ENCODE peak calls at places on chromosomes 1 and 21, in four cellular contexts. N is IMR-90, S is K562, F is GM12878. D is an unnamed sample.

GRCh38 chr1:89190017-89190416 is 8.7 kb downstream of the GBP4 start:
- DNase-seq in N (no peak), S (no peak), F (no peak), D (no peak)

GRCh38 chr1:3063379-3064295 is 5.4 kb upstream of the PRDM16 start:
- DNase-seq in N (no peak), S (no peak), F (no peak), D (no peak)

GRCh38 chr1:246113555-246114095 is 393.5 kb downstream of the SMYD3 start:
- DNase-seq in N (peak), S (peak), F (no peak), D (no peak)

GRCh38 chr1:31299365-31299764 is 2.5 kb downstream of the ZCCHC17 start:
- DNase-seq in N (peak), S (no peak), F (no peak), D (no peak)

GRCh38 chr1:225461533-225462428 is 33.9 kb upstream of the LBR start:
- DNase-seq in N (no peak), S (no peak), F (no peak), D (no peak)

GRCh38 chr21:40416572-40416971 is 430.4 kb downstream of the DSCAM start:
- DNase-seq in N (no peak), S (no peak), F (no peak), D (no peak)

GRCh38 chr1:145927073-145927886 is at the start of gene RBM8A:
- DNase-seq in N (peak), S (peak), F (peak), D (peak)

GRCh38 chr21:38356898-38357297 is 100.1 kb downstream of the KCNJ15 start:
- DNase-seq in N (no peak), S (no peak), F (no peak), D (no peak)

GRCh38 chr1:64986903-64987871 is 20.8 kb upstream of the JAK1 start:
- DNase-seq in N (peak), S (no peak), F (peak), D (peak)

GRCh38 chr1:63599799-63600198 is 6.6 kb downstream of the PGM1 start:
- DNase-seq in N (no peak), S (no peak), F (no peak), D (no peak)

GRCh38 chr21:40179167-40179566 is 311.9 kb downstream of the PCP4 start:
- DNase-seq in N (no peak), S (no peak), F (no peak), D (no peak)

GRCh38 chr1:15994590-15995351 is 9.3 kb upstream of the SRARP start:
- DNase-seq in N (peak), S (peak), F (no peak), D (peak)

GRCh38 chr1:91731815-91732214 is 154.1 kb downstream of the TGFBR3 start:
- DNase-seq in N (peak), S (no peak), F (no peak), D (no peak)

GRCh38 chr1:2607681-2608041 is 21.1 kb downstream of the PRXL2B start:
- DNase-seq in N (no peak), S (no peak), F (no peak), D (no peak)

GRCh38 chr1:195604287-195604686 is 1004.0 kb downstream of the KCNT2 start:
- DNase-seq in N (peak), S (no peak), F (no peak), D (no peak)

GRCh38 chr1:20660363-20661234 is 570 bp downstream of the DDOST start:
- DNase-seq in N (no peak), S (no peak), F (no peak), D (no peak)

GRCh38 chr1:21775542-21775899 is 7.4 kb downstream of the USP48 start:
- DNase-seq in N (no peak), S (no peak), F (no peak), D (no peak)

GRCh38 chr1:108758782-108759181 is 12.3 kb downstream of the STXBP3 start:
- DNase-seq in N (no peak), S (no peak), F (no peak), D (no peak)

GRCh38 chr1:221813887-221814286 is 72.0 kb upstream of the DUSP10 start:
- DNase-seq in N (no peak), S (no peak), F (no peak), D (no peak)

GRCh38 chr1:47915677-47916353 is 81.4 kb downstream of the TRABD2B start:
- DNase-seq in N (no peak), S (no peak), F (no peak), D (no peak)

GRCh38 chr1:108041360-108042143 is 76.6 kb upstream of the VAV3 start:
- DNase-seq in N (no peak), S (no peak), F (no peak), D (no peak)

GRCh38 chr1:230498704-230499103 is 72.6 kb upstream of the PGBD5 start:
- DNase-seq in N (no peak), S (no peak), F (no peak), D (no peak)

GRCh38 chr1:22132517-22133235 is 10.2 kb downstream of the WNT4 start:
- DNase-seq in N (peak), S (no peak), F (no peak), D (peak)

GRCh38 chr1:186325239-186325638 is 49.8 kb downstream of the TPR start:
- DNase-seq in N (peak), S (peak), F (no peak), D (peak)

GRCh38 chr1:116164056-116164889 is 53.1 kb downstream of the MAB21L3 start:
- DNase-seq in N (no peak), S (no peak), F (no peak), D (no peak)

GRCh38 chr1:62218603-62219002 is 24.0 kb downstream of the L1TD1 start:
- DNase-seq in N (no peak), S (no peak), F (no peak), D (no peak)

GRCh38 chr1:210233216-210233494 is 559 bp downstream of the SERTAD4 start:
- DNase-seq in N (no peak), S (no peak), F (no peak), D (no peak)

GRCh38 chr1:66370462-66370907 is 163.5 kb upstream of the SGIP1 start:
- DNase-seq in N (no peak), S (no peak), F (no peak), D (no peak)

GRCh38 chr1:225442156-225442555 is 14.3 kb upstream of the LBR start:
- DNase-seq in N (no peak), S (no peak), F (no peak), D (no peak)

GRCh38 chr1:9473032-9473792 is 66.1 kb upstream of the SLC25A33 start:
- DNase-seq in N (peak), S (peak), F (no peak), D (peak)

GRCh38 chr21:37571442-37571841 is 204.9 kb downstream of the DYRK1A start:
- DNase-seq in N (no peak), S (no peak), F (no peak), D (no peak)

GRCh38 chr21:37983336-37984095 is 67.3 kb upstream of the KCNJ6 start:
- DNase-seq in N (no peak), S (no peak), F (no peak), D (peak)

GRCh38 chr1:165580931-165581871 is 37.4 kb downstream of the LRRC52 start:
- DNase-seq in N (peak), S (no peak), F (no peak), D (no peak)

GRCh38 chr1:149927056-149927534 is 508 bp downstream of the SF3B4 start:
- DNase-seq in N (peak), S (no peak), F (no peak), D (no peak)

GRCh38 chr1:243256590-243256989 is 749 bp downstream of the SDCCAG8 start:
- DNase-seq in N (no peak), S (no peak), F (no peak), D (no peak)

GRCh38 chr1:243254927-243255790 is at the start of gene CEP170:
- DNase-seq in N (peak), S (peak), F (peak), D (peak)

GRCh38 chr1:243254233-243254926 is 701 bp downstream of the CEP170 start:
- DNase-seq in N (peak), S (peak), F (no peak), D (peak)

GRCh38 chr1:243257189-243257588 is 1.3 kb downstream of the SDCCAG8 start:
- DNase-seq in N (no peak), S (no peak), F (no peak), D (no peak)

GRCh38 chr1:243255791-243256512 is at the start of gene SDCCAG8:
- DNase-seq in N (peak), S (peak), F (peak), D (peak)
- TF ChIP-seq POLR2A in N (peak), S (peak), F (peak), D (peak)

GRCh38 chr1:162358928-162359327 is 17.7 kb downstream of the SPATA46 start:
- DNase-seq in N (no peak), S (no peak), F (no peak), D (no peak)
- TF ChIP-seq CTCF in N (no peak), S (no peak), F (no peak), D (no peak)

GRCh38 chr21:44070391-44070790 is 36.8 kb upstream of the PWP2 start:
- DNase-seq in N (no peak), S (no peak), F (no peak), D (no peak)

GRCh38 chr21:44067011-44067839 is 40.0 kb upstream of the PWP2 start:
- DNase-seq in N (no peak), S (no peak), F (no peak), D (no peak)

GRCh38 chr21:44072111-44072510 is 35.1 kb upstream of the PWP2 start:
- DNase-seq in N (no peak), S (no peak), F (no peak), D (no peak)

GRCh38 chr21:44074315-44074958 is 32.8 kb upstream of the PWP2 start:
- DNase-seq in N (no peak), S (no peak), F (no peak), D (no peak)

GRCh38 chr21:44071359-44072104 is 35.7 kb upstream of the PWP2 start:
- DNase-seq in N (no peak), S (no peak), F (no peak), D (no peak)
- TF ChIP-seq RCOR1 in N (no peak), S (no peak), F (no peak), D (no peak)

GRCh38 chr1:151512801-151513625 is 1.8 kb downstream of the CGN start:
- DNase-seq in N (no peak), S (no peak), F (no peak), D (no peak)
- TF ChIP-seq POLR2A in N (no peak), S (no peak), F (no peak), D (no peak)

GRCh38 chr1:44735992-44736391 is 3.6 kb upstream of the KIF2C start:
- DNase-seq in N (no peak), S (no peak), F (no peak), D (no peak)

GRCh38 chr1:44733784-44734183 is 2.8 kb upstream of the RNU5D-1 start:
- DNase-seq in N (no peak), S (no peak), F (no peak), D (no peak)

GRCh38 chr1:44740179-44740617 is 561 bp downstream of the KIF2C start:
- DNase-seq in N (no peak), S (no peak), F (no peak), D (no peak)

GRCh38 chr1:44739361-44740178 is at the start of gene KIF2C:
- DNase-seq in N (peak), S (peak), F (peak), D (peak)
- TF ChIP-seq CTCF in N (peak), S (peak), F (no peak), D (no peak)

DNA sequence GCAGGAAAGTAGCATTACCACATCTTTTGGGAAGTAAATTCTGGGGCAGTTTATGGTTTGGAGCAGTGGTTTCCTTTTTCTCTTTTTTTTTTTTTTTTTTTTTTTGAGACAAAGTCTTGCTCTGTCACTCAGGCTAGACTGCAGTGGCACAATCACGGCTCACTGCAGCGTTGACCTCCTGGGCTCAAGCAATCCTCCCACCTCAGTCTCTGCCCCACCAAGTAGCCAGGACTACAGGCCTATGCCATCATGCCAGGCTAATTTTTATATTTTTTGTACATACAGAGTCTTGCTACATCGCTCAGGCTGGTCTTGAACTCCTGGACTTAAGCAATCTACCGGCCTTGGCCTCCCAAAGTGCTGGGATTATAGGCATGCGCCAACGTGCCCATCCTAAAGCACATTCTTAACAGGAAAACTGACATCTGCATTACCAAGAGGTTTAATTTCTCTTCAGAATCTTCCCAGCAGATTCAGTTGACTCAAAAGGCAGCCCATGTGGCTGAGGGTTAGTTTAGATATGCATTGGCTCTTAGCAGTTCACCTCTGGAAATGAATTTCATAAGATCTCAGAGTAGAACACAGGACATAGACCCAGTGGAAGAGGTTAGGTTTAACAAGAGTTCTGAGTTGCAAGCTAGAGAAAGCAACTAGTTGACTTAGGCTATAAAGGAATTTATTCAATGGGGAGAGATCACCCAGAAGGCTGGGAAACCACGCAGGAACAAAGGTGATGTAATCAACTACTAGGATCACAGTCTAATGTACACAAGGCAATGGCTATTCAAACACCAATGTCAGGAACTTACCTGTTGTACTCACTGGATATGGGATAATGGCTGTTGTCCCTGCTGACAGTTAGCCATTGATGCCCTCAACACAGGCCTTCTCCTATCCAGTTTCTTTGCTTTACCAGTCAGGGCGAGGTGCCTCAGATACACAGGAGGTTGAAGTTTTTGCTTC is 32.7 kb downstream of the C21orf91 start:
- DNase-seq in N (no peak), S (no peak), F (no peak), D (no peak)
- TF ChIP-seq RCOR1 in N (no peak), S (no peak), F (no peak), D (no peak)

GRCh38 chr1:219927956-219928790 is at the start of gene SLC30A10:
- DNase-seq in N (no peak), S (peak), F (no peak), D (peak)
- TF ChIP-seq POLR2A in N (no peak), S (peak), F (no peak), D (no peak)

GRCh38 chr1:214838351-214838750 is 235.4 kb downstream of the CENPF start:
- DNase-seq in N (peak), S (no peak), F (no peak), D (no peak)

GRCh38 chr1:214827883-214828282 is 224.9 kb downstream of the CENPF start:
- DNase-seq in N (no peak), S (no peak), F (no peak), D (no peak)

GRCh38 chr1:214830956-214831355 is 228.0 kb downstream of the CENPF start:
- DNase-seq in N (no peak), S (no peak), F (no peak), D (no peak)

GRCh38 chr1:214831956-214832355 is 229.0 kb downstream of the CENPF start:
- DNase-seq in N (no peak), S (no peak), F (no peak), D (no peak)

GRCh38 chr1:214833357-214833756 is 230.4 kb downstream of the CENPF start:
- DNase-seq in N (peak), S (no peak), F (no peak), D (peak)
- TF ChIP-seq CTCF in N (no peak), S (no peak), F (no peak), D (no peak)